ENCODE peak calls at places on chromosomes 1 and 21, in nine cellular contexts. K is mesendoderm, A is A549, F is mucosa of gallbladder, J is NB4, S is NCI-H2081 treated with DMSO at 0.1 percent for 48 hours, U is amygdala, V is HT-29, M is NCI-H774. Z is an unnamed sample.

GRCh38 chr1:116525440-116525839 is 45.4 kb downstream of the CD58 start:
- DNase-seq in K (no peak), A (no peak), F (no peak), J (no peak), S (no peak), U (no peak), V (no peak), M (no peak), Z (no peak)

GRCh38 chr1:164733070-164733469 is 174.1 kb downstream of the PBX1 start:
- DNase-seq in K (peak), A (peak), F (no peak), J (peak), S (no peak), U (no peak), V (no peak), M (no peak), Z (no peak)

GRCh38 chr1:99115231-99115630 is 110.6 kb upstream of the PLPPR5 start:
- DNase-seq in K (no peak), A (no peak), F (no peak), J (no peak), S (no peak), U (no peak), V (no peak), M (no peak), Z (no peak)

GRCh38 chr1:165884009-165884689 is 56.7 kb downstream of the UCK2 start:
- DNase-seq in K (peak), A (no peak), F (no peak), J (no peak), S (no peak), U (no peak), V (no peak), M (no peak), Z (no peak)

GRCh38 chr21:44267655-44268142 is 6.0 kb upstream of the DNMT3L start:
- DNase-seq in K (no peak), A (no peak), F (no peak), J (peak), S (no peak), U (no peak), V (peak), M (no peak), Z (no peak)

GRCh38 chr1:198794498-198794897 is 155.7 kb downstream of the PTPRC start:
- DNase-seq in K (no peak), A (no peak), F (no peak), J (no peak), S (no peak), U (no peak), V (no peak), M (no peak), Z (no peak)

GRCh38 chr1:198876371-198876871 is 237.6 kb downstream of the PTPRC start:
- DNase-seq in K (peak), A (no peak), F (no peak), J (no peak), S (peak), U (peak), V (no peak), M (no peak), Z (no peak)

GRCh38 chr1:236282159-236282716 is 480 bp upstream of the ERO1B start:
- DNase-seq in K (no peak), A (no peak), F (peak), J (no peak), S (peak), U (no peak), V (no peak), M (no peak), Z (no peak)